ENCODE peak calls at places on chromosome 5, in seven cellular contexts. Y is lower leg skin; Q is fibroblast of the aortic adventitia; Z is Calu3; S is MCF 10A; H is heart left ventricle; K is CD8-positive, alpha-beta T cell. B is an unnamed sample.

GRCh38 chr5:38925154-38925925 is 79.5 kb downstream of the OSMR start:
- DNase-seq in Q (peak), S (no peak), H (no peak), Y (no peak), K (no peak), Z (no peak), B (no peak)

GRCh38 chr5:135571210-135571609 is 7.6 kb downstream of the CXCL14 start:
- DNase-seq in Y (no peak), S (no peak), Z (no peak), Q (no peak), K (no peak), H (no peak), B (no peak)

GRCh38 chr5:43601454-43602260 is 1.3 kb upstream of the NNT start:
- DNase-seq in Z (peak), S (peak), H (peak), K (no peak), Q (peak), Y (no peak), B (no peak)

GRCh38 chr5:79513519-79514390 is at the start of gene HOMER1:
- DNase-seq in H (peak), S (peak), Z (peak), Q (peak), K (peak), Y (peak), B (peak)

GRCh38 chr5:118968925-118969375 is 19.4 kb downstream of the DTWD2 start:
- DNase-seq in K (no peak), Q (peak), Y (no peak), Z (no peak), H (no peak), S (no peak), B (no peak)

GRCh38 chr5:159030357-159030756 is 69.4 kb downstream of the EBF1 start:
- DNase-seq in K (no peak), H (no peak), Z (no peak), S (no peak), Y (no peak), Q (no peak), B (no peak)

GRCh38 chr5:93359296-93359957 is 221.6 kb downstream of the NR2F1-AS1 start:
- DNase-seq in H (no peak), K (no peak), Z (peak), S (peak), Q (peak), Y (no peak), B (no peak)

GRCh38 chr5:153881687-153882086 is 157.0 kb downstream of the FAM114A2 start:
- DNase-seq in K (no peak), Z (no peak), Y (no peak), Q (peak), H (no peak), S (no peak), B (no peak)

GRCh38 chr5:59798862-59799667 is 94.5 kb downstream of the PDE4D start:
- DNase-seq in Y (no peak), Q (no peak), H (peak), S (peak), Z (peak), K (no peak), B (no peak)

GRCh38 chr5:177128551-177128976 is 5.0 kb upstream of the NSD1 start:
- DNase-seq in K (no peak), Q (no peak), H (no peak), Z (no peak), Y (no peak), S (no peak), B (no peak)

GRCh38 chr5:149265559-149265958 is 6.1 kb upstream of the AFAP1L1 start:
- DNase-seq in S (peak), Y (no peak), Z (peak), Q (peak), H (peak), K (no peak), B (no peak)
- TF ChIP-seq CTCF in S (peak), Y (no peak), Z (peak), Q (peak), H (peak), K (no peak), B (no peak)

GRCh38 chr5:160646033-160646432 is 206.0 kb downstream of the ATP10B start:
- DNase-seq in Z (no peak), Q (no peak), K (no peak), S (no peak), H (no peak), Y (no peak), B (no peak)

GRCh38 chr5:160651682-160652645 is 200.0 kb downstream of the ATP10B start:
- DNase-seq in Q (no peak), S (no peak), K (no peak), Y (no peak), Z (no peak), H (no peak), B (no peak)

GRCh38 chr5:160643588-160643987 is 208.4 kb downstream of the ATP10B start:
- DNase-seq in Y (no peak), Z (no peak), H (no peak), S (no peak), Q (no peak), K (no peak), B (no peak)

GRCh38 chr5:160649304-160649703 is 202.7 kb downstream of the ATP10B start:
- DNase-seq in K (no peak), S (peak), Q (no peak), H (no peak), Z (peak), Y (no peak), B (no peak)
- TF ChIP-seq CTCF in K (no peak), S (peak), Q (no peak), H (no peak), Z (peak), Y (no peak), B (no peak)

DNA sequence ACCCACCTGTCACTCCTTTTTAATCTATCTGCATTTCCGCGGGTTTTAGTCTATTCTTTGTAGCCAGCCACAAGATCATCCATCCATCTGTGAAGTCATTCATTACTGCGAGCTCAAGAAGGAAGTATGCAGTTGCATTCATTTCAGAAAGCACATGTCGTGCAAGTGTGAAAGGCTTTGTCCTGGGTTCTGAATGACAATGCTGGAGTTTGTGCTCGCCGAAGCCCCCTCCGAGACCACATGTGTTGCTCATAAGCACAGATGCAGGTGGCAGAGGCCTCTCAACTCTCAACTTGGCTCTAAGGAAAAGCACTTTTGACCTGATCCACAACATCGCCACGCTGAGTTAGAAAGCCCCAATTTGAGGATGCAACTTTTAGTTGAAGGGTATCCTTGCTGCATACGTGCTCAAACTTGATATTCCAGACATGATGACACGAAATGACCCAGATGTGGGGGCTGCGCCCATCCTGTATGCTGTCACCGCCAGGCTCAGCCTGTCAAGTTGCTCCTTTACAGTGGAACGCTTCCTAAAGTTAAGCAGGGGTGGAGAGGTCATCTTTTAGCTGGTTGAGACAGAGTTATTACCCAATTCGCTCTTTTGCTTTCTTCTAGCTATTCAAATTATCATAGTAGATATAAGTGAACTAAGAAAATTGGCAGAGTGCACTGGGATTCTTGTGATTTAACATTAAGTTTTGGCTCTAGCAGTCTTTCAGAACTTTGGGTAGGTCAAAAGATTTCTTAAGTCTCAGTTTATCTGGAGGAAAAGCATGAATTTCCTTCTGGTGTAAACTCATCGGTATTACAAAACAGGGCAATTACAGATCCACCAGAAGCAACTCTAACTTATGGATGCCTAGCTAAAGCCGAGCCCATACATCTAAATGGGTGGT is 70.0 kb upstream of the BASP1 start:
- DNase-seq in Z (no peak), Y (no peak), Q (peak), K (no peak), H (no peak), S (no peak), B (no peak)
- TF ChIP-seq CTCF in Z (no peak), Y (no peak), Q (no peak), K (no peak), H (no peak), S (no peak), B (no peak)

DNA sequence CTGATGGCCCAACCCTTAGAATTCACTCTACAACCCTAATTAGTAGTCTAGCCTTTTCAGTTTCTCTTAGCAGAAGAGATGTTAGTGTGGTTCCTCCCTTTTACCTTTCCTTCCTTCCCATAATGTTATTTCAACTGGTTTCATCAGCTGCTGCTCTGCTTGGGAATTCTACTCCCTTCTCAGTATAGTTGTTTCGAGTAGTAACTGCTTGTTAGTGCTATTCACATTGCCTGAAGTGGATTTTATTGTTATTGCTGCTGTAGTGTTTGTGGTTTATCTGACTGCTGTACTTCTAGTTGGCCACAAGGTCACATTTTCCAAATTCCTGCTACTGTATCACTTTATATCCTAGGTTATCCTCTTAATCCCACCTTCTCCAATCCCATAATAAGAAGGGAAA is 29.7 kb downstream of the SMIM15 start:
- DNase-seq in K (no peak), Y (no peak), H (no peak), Q (peak), S (no peak), Z (no peak), B (no peak)
- TF ChIP-seq CTCF in K (no peak), Y (no peak), H (no peak), Q (peak), S (no peak), Z (no peak), B (no peak)

GRCh38 chr5:140174472-140175366 is at the start of gene CYSTM1:
- DNase-seq in H (peak), K (peak), Z (peak), Y (peak), Q (peak), S (peak), B (peak)

GRCh38 chr5:140176028-140176382 is 1.0 kb downstream of the CYSTM1 start:
- DNase-seq in Z (no peak), Y (no peak), Q (no peak), H (no peak), S (no peak), K (no peak), B (no peak)

GRCh38 chr5:140178082-140178410 is 3.1 kb downstream of the CYSTM1 start:
- DNase-seq in Q (no peak), S (no peak), H (no peak), Y (no peak), K (no peak), Z (no peak), B (no peak)

GRCh38 chr5:140174014-140174413 is 974 bp upstream of the CYSTM1 start:
- DNase-seq in S (no peak), Z (no peak), K (no peak), Q (no peak), H (no peak), Y (no peak), B (no peak)

GRCh38 chr5:140175367-140176027 is 509 bp downstream of the CYSTM1 start:
- DNase-seq in Z (peak), H (peak), Y (peak), S (peak), Q (peak), K (peak), B (peak)
- TF ChIP-seq CTCF in Z (no peak), H (no peak), Y (no peak), S (peak), Q (peak), K (no peak), B (no peak)

GRCh38 chr5:72082048-72082447 is 25.2 kb upstream of the MAP1B start:
- DNase-seq in Y (no peak), Q (no peak), K (no peak), Z (no peak), H (no peak), S (peak), B (no peak)
- TF ChIP-seq CTCF in Y (no peak), Q (peak), K (no peak), Z (no peak), H (no peak), S (no peak), B (no peak)

GRCh38 chr5:16437974-16438373 is 27.6 kb downstream of the ZNF622 start:
- DNase-seq in S (peak), H (no peak), Q (peak), Z (no peak), Y (no peak), K (no peak), B (no peak)
- TF ChIP-seq CTCF in S (no peak), H (no peak), Q (peak), Z (no peak), Y (no peak), K (no peak), B (no peak)

GRCh38 chr5:31957151-31957550 is 217.0 kb downstream of the GOLPH3 start:
- DNase-seq in S (no peak), Q (no peak), Y (no peak), K (no peak), H (peak), Z (no peak), B (no peak)

GRCh38 chr5:31954091-31954490 is 220.0 kb downstream of the GOLPH3 start:
- DNase-seq in H (no peak), Z (no peak), Y (no peak), K (no peak), Q (no peak), S (no peak), B (no peak)

GRCh38 chr5:31948006-31948405 is 226.1 kb downstream of the GOLPH3 start:
- DNase-seq in Z (no peak), S (peak), Y (no peak), K (no peak), H (no peak), Q (no peak), B (no peak)

DNA sequence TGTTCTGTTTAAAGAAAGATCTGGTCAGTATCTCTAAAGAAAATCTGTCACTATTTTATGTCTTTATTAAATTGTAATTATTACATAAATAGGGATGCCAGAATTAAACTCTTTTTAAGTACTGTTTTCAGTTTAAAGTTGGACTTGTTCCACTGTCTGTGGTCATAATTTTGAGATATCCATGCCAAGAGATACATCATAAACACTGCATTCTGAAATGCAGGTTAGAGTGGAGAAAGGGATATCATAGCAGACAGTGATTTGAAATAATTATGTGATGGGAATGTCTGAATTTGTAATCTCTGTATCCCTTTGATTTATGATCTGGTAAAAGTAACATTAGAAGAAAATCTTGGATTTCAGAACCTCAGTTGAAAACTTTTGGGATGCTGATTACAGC is 222.1 kb downstream of the GOLPH3 start:
- DNase-seq in K (no peak), S (no peak), Z (no peak), H (no peak), Y (no peak), Q (no peak), B (no peak)
- TF ChIP-seq CTCF in K (no peak), S (no peak), Z (no peak), H (no peak), Y (no peak), Q (no peak), B (no peak)

GRCh38 chr5:502325-503079 is 21.7 kb downstream of the SLC9A3 start:
- DNase-seq in K (no peak), Z (no peak), S (no peak), Q (no peak), H (no peak), Y (no peak), B (no peak)

GRCh38 chr5:501040-501832 is 23.0 kb downstream of the SLC9A3 start:
- DNase-seq in H (no peak), S (no peak), Z (no peak), Q (no peak), Y (no peak), K (no peak), B (no peak)

GRCh38 chr5:500491-500890 is 23.8 kb downstream of the SLC9A3 start:
- DNase-seq in Y (no peak), Q (no peak), Z (no peak), K (no peak), S (no peak), H (no peak), B (no peak)

GRCh38 chr5:499233-500209 is 24.7 kb downstream of the SLC9A3 start:
- DNase-seq in Y (no peak), S (no peak), Z (no peak), K (no peak), Q (no peak), H (no peak), B (no peak)

GRCh38 chr5:501833-502184 is 22.4 kb downstream of the SLC9A3 start:
- DNase-seq in H (no peak), S (no peak), Y (no peak), K (no peak), Q (peak), Z (no peak), B (no peak)
- TF ChIP-seq CTCF in H (no peak), S (no peak), Y (no peak), K (no peak), Q (no peak), Z (no peak), B (no peak)

B was measured in omental fat pad.